ENCODE peak calls at places on chromosomes 2 and 18, in six cellular contexts. One of them, this sample, is unnamed.

GRCh38 chr2:18123577-18123976 is 245.1 kb downstream of the KCNS3 start:
- DNase-seq in GM19239: no peak
- DNase-seq in hepatic stellate cell: no peak
- DNase-seq in HCT116: no peak
- DNase-seq in HT-29: no peak
- DNase-seq in Caco-2: no peak
- DNase-seq in this sample: no peak

GRCh38 chr18:48828713-48829442 is 121.9 kb downstream of the SMAD7 start:
- DNase-seq in Caco-2: peak
- DNase-seq in HCT116: no peak
- DNase-seq in HT-29: no peak
- DNase-seq in hepatic stellate cell: no peak
- DNase-seq in GM19239: no peak
- DNase-seq in this sample: peak

GRCh38 chr2:114139542-114139941 is 249.7 kb downstream of the ACTR3 start:
- DNase-seq in HT-29: no peak
- DNase-seq in Caco-2: no peak
- DNase-seq in HCT116: no peak
- DNase-seq in hepatic stellate cell: no peak
- DNase-seq in GM19239: no peak
- DNase-seq in this sample: no peak

GRCh38 chr2:109409347-109410020 is 204.3 kb downstream of the SEPTIN10 start:
- DNase-seq in hepatic stellate cell: no peak
- DNase-seq in GM19239: no peak
- DNase-seq in Caco-2: no peak
- DNase-seq in HT-29: no peak
- DNase-seq in HCT116: no peak
- DNase-seq in this sample: no peak

GRCh38 chr2:198715304-198715703 is 742.4 kb downstream of the SATB2 start:
- DNase-seq in HT-29: no peak
- DNase-seq in Caco-2: no peak
- DNase-seq in GM19239: no peak
- DNase-seq in hepatic stellate cell: no peak
- DNase-seq in HCT116: no peak
- DNase-seq in this sample: no peak

GRCh38 chr2:196239622-196240587 is 68.5 kb upstream of the STK17B start:
- DNase-seq in GM19239: peak
- DNase-seq in Caco-2: no peak
- DNase-seq in HT-29: peak
- DNase-seq in HCT116: peak
- DNase-seq in hepatic stellate cell: no peak
- DNase-seq in this sample: peak

GRCh38 chr2:204022550-204022949 is 86.0 kb downstream of the ICOS start:
- DNase-seq in HT-29: no peak
- DNase-seq in hepatic stellate cell: no peak
- DNase-seq in HCT116: no peak
- DNase-seq in Caco-2: no peak
- DNase-seq in GM19239: no peak
- DNase-seq in this sample: no peak

GRCh38 chr2:236178921-236179652 is 10.9 kb upstream of the GBX2 start:
- DNase-seq in Caco-2: no peak
- DNase-seq in GM19239: no peak
- DNase-seq in HT-29: no peak
- DNase-seq in HCT116: no peak
- DNase-seq in hepatic stellate cell: no peak
- DNase-seq in this sample: peak

GRCh38 chr2:32772623-32773221 is 144.9 kb downstream of the TTC27 start:
- DNase-seq in GM19239: no peak
- DNase-seq in Caco-2: peak
- DNase-seq in HT-29: peak
- DNase-seq in hepatic stellate cell: peak
- DNase-seq in HCT116: peak
- DNase-seq in this sample: no peak

GRCh38 chr2:69848186-69848790 is 18.8 kb downstream of the GMCL1 start:
- DNase-seq in HT-29: no peak
- DNase-seq in HCT116: no peak
- DNase-seq in hepatic stellate cell: no peak
- DNase-seq in Caco-2: no peak
- DNase-seq in GM19239: no peak
- DNase-seq in this sample: no peak

GRCh38 chr2:61377046-61377445 is 93.8 kb downstream of the USP34 start:
- DNase-seq in HCT116: no peak
- DNase-seq in HT-29: no peak
- DNase-seq in hepatic stellate cell: no peak
- DNase-seq in GM19239: no peak
- DNase-seq in Caco-2: no peak
- DNase-seq in this sample: no peak

GRCh38 chr2:220786216-220786615 is 785.9 kb downstream of the EPHA4 start:
- DNase-seq in GM19239: no peak
- DNase-seq in HT-29: no peak
- DNase-seq in HCT116: no peak
- DNase-seq in hepatic stellate cell: no peak
- DNase-seq in Caco-2: no peak
- DNase-seq in this sample: no peak

GRCh38 chr2:8107979-8108378 is 573.9 kb upstream of the ID2 start:
- DNase-seq in HCT116: no peak
- DNase-seq in HT-29: peak
- DNase-seq in Caco-2: no peak
- DNase-seq in GM19239: no peak
- DNase-seq in hepatic stellate cell: no peak
- DNase-seq in this sample: no peak

GRCh38 chr2:53437371-53437770 is 330.2 kb upstream of the CHAC2 start:
- DNase-seq in HT-29: no peak
- DNase-seq in GM19239: no peak
- DNase-seq in Caco-2: no peak
- DNase-seq in hepatic stellate cell: no peak
- DNase-seq in HCT116: no peak
- DNase-seq in this sample: no peak

GRCh38 chr2:29615841-29616240 is 305.5 kb downstream of the ALK start:
- DNase-seq in Caco-2: no peak
- DNase-seq in HCT116: no peak
- DNase-seq in hepatic stellate cell: no peak
- DNase-seq in GM19239: no peak
- DNase-seq in HT-29: no peak
- DNase-seq in this sample: no peak

GRCh38 chr2:40412456-40412855 is 39.4 kb downstream of the SLC8A1 start:
- DNase-seq in GM19239: no peak
- DNase-seq in HT-29: peak
- DNase-seq in HCT116: peak
- DNase-seq in hepatic stellate cell: no peak
- DNase-seq in Caco-2: no peak
- DNase-seq in this sample: no peak

GRCh38 chr2:168722592-168722991 is 79.8 kb upstream of the NOSTRIN start:
- DNase-seq in Caco-2: no peak
- DNase-seq in GM19239: no peak
- DNase-seq in HCT116: no peak
- DNase-seq in hepatic stellate cell: no peak
- DNase-seq in HT-29: no peak
- DNase-seq in this sample: no peak

GRCh38 chr2:224882291-224883171 is 159.7 kb downstream of the DOCK10 start:
- DNase-seq in HT-29: no peak
- DNase-seq in HCT116: no peak
- DNase-seq in Caco-2: no peak
- DNase-seq in hepatic stellate cell: peak
- DNase-seq in GM19239: no peak
- DNase-seq in this sample: no peak

GRCh38 chr2:222805591-222806304 is 55.1 kb upstream of the ACSL3 start:
- DNase-seq in GM19239: no peak
- DNase-seq in HT-29: peak
- DNase-seq in Caco-2: peak
- DNase-seq in HCT116: no peak
- DNase-seq in hepatic stellate cell: no peak
- DNase-seq in this sample: no peak

GRCh38 chr2:85390941-85391669 is 19.1 kb downstream of the CAPG start:
- DNase-seq in GM19239: peak
- DNase-seq in HT-29: peak
- DNase-seq in Caco-2: peak
- DNase-seq in hepatic stellate cell: no peak
- DNase-seq in HCT116: peak
- DNase-seq in this sample: no peak

GRCh38 chr2:207632575-207633492 is 7.6 kb upstream of the METTL21A start:
- DNase-seq in Caco-2: peak
- DNase-seq in HCT116: no peak
- DNase-seq in hepatic stellate cell: peak
- DNase-seq in HT-29: peak
- DNase-seq in GM19239: no peak
- DNase-seq in this sample: no peak

GRCh38 chr18:2932247-2933181 is 80.4 kb downstream of the LPIN2 start:
- DNase-seq in GM19239: no peak
- DNase-seq in HT-29: peak
- DNase-seq in HCT116: peak
- DNase-seq in hepatic stellate cell: peak
- DNase-seq in Caco-2: peak
- DNase-seq in this sample: no peak

GRCh38 chr2:8756230-8756629 is 74.4 kb downstream of the ID2 start:
- DNase-seq in hepatic stellate cell: no peak
- DNase-seq in HT-29: no peak
- DNase-seq in HCT116: no peak
- DNase-seq in Caco-2: no peak
- DNase-seq in GM19239: no peak
- DNase-seq in this sample: no peak

GRCh38 chr2:226661789-226662545 is 137.7 kb downstream of the IRS1 start:
- DNase-seq in HCT116: peak
- DNase-seq in Caco-2: no peak
- DNase-seq in HT-29: peak
- DNase-seq in GM19239: no peak
- DNase-seq in hepatic stellate cell: peak
- DNase-seq in this sample: no peak

GRCh38 chr2:181678033-181678586 is 2.2 kb downstream of the NEUROD1 start:
- DNase-seq in hepatic stellate cell: peak
- DNase-seq in HT-29: no peak
- DNase-seq in Caco-2: peak
- DNase-seq in GM19239: no peak
- DNase-seq in HCT116: no peak
- DNase-seq in this sample: no peak

GRCh38 chr18:39521164-39521563 is 1955.6 kb upstream of the CELF4 start:
- DNase-seq in GM19239: no peak
- DNase-seq in hepatic stellate cell: no peak
- DNase-seq in Caco-2: no peak
- DNase-seq in HCT116: no peak
- DNase-seq in HT-29: no peak
- DNase-seq in this sample: no peak